ENCODE peak calls at places on chromosomes 3 and 15, in six cellular contexts. M, C, H, Q, I and J are unnamed samples.
A peak's percentile ranks its signal among the peaks of the same experiment; 100 is the strongest.

GRCh38 chr15:64045106-64045435 is 1.2 kb downstream of the DAPK2 start:
- DNase-seq in M (no peak), C (no peak), H (no peak), Q (no peak), I (no peak), J (no peak)

GRCh38 chr3:96748139-96748538 is 66.3 kb upstream of the EPHA6 start:
- DNase-seq in M (no peak), C (no peak), H (no peak), Q (no peak), I (no peak), J (no peak)

GRCh38 chr3:121796970-121797369 is 37.9 kb downstream of the IQCB1 start:
- DNase-seq in M (no peak), C (no peak), H (no peak), Q (peak; percentile 3), I (no peak), J (no peak)

GRCh38 chr15:84023636-84024035 is 211.9 kb upstream of the GOLGA6L4 start:
- DNase-seq in M (no peak), C (peak; percentile 36), H (peak; percentile 32), Q (peak; percentile 58), I (peak; percentile 2), J (no peak)

GRCh38 chr3:140499114-140499757 is 178.6 kb upstream of the TRIM42 start:
- DNase-seq in M (no peak), C (no peak), H (peak; percentile 26), Q (peak; percentile 25), I (no peak), J (no peak)

GRCh38 chr3:195613468-195614069 is 29.8 kb upstream of the APOD start:
- DNase-seq in M (no peak), C (no peak), H (peak; percentile 35), Q (no peak), I (no peak), J (no peak)

GRCh38 chr3:107752202-107752990 is 229.6 kb downstream of the BBX start:
- DNase-seq in M (no peak), C (no peak), H (no peak), Q (peak; percentile 49), I (no peak), J (no peak)

GRCh38 chr3:31213869-31214486 is 318.7 kb upstream of the STT3B start:
- DNase-seq in M (no peak), C (no peak), H (no peak), Q (no peak), I (no peak), J (no peak)

GRCh38 chr15:77030042-77030927 is 35.4 kb downstream of the PSTPIP1 start:
- DNase-seq in M (peak; percentile 73), C (no peak), H (no peak), Q (no peak), I (no peak), J (peak; percentile 15)

GRCh38 chr3:73605388-73605787 is 19.4 kb downstream of the PDZRN3 start:
- DNase-seq in M (no peak), C (no peak), H (peak; percentile 32), Q (peak; percentile 89), I (no peak), J (no peak)

GRCh38 chr3:156579427-156579851 is 24.5 kb upstream of the SSR3 start:
- DNase-seq in M (no peak), C (no peak), H (peak; percentile 43), Q (no peak), I (no peak), J (no peak)

GRCh38 chr3:119891944-119892721 is 110.2 kb downstream of the NR1I2 start:
- DNase-seq in M (no peak), C (peak; percentile 19), H (peak; percentile 56), Q (peak; percentile 88), I (peak; percentile 38), J (no peak)

GRCh38 chr3:170356596-170357175 is 829 bp upstream of the SKIL start:
- DNase-seq in M (peak; percentile 90), C (peak; percentile 84), H (peak; percentile 59), Q (peak; percentile 97), I (no peak), J (peak; percentile 88)

GRCh38 chr3:55362206-55362960 is 124.7 kb downstream of the WNT5A start:
- DNase-seq in M (no peak), C (no peak), H (peak; percentile 39), Q (no peak), I (no peak), J (no peak)

GRCh38 chr3:160023476-160023875 is 34.8 kb downstream of the IL12A start:
- DNase-seq in M (no peak), C (no peak), H (no peak), Q (peak; percentile 26), I (no peak), J (no peak)

GRCh38 chr15:43868412-43868811 is 41.6 kb downstream of the WDR76 start:
- DNase-seq in M (no peak), C (no peak), H (no peak), Q (peak; percentile 16), I (no peak), J (no peak)

GRCh38 chr15:90903733-90904536 is 833 bp downstream of the MAN2A2 start:
- DNase-seq in M (no peak), C (no peak), H (no peak), Q (no peak), I (no peak), J (no peak)
- TF ChIP-seq CTCF in M (no peak), C (no peak), H (no peak), Q (no peak), I (no peak), J (no peak)

GRCh38 chr3:192237992-192238608 is 489.2 kb downstream of the FGF12 start:
- DNase-seq in M (no peak), C (no peak), H (no peak), Q (no peak), I (no peak), J (no peak)
- TF ChIP-seq CTCF in M (no peak), C (no peak), H (no peak), Q (no peak), I (no peak), J (no peak)

GRCh38 chr3:25897019-25897418 is 107.1 kb downstream of the OXSM start:
- DNase-seq in M (no peak), C (peak; percentile 70), H (no peak), Q (no peak), I (no peak), J (no peak)
- TF ChIP-seq CTCF in M (no peak), C (peak; percentile 59), H (peak; percentile 16), Q (peak; percentile 42), I (peak; percentile 20), J (no peak)

GRCh38 chr3:27589795-27590194 is 105.6 kb upstream of the SLC4A7 start:
- DNase-seq in M (no peak), C (no peak), H (no peak), Q (peak; percentile 48), I (no peak), J (no peak)
- TF ChIP-seq CTCF in M (no peak), C (no peak), H (no peak), Q (no peak), I (no peak), J (no peak)

GRCh38 chr15:89416339-89417183 is 79.8 kb downstream of the RHCG start:
- DNase-seq in M (peak; percentile 76), C (peak; percentile 93), H (peak; percentile 56), Q (peak; percentile 62), I (no peak), J (peak; percentile 63)

GRCh38 chr15:89419370-89419984 is 76.9 kb downstream of the RHCG start:
- DNase-seq in M (no peak), C (no peak), H (peak; percentile 39), Q (peak; percentile 44), I (no peak), J (no peak)

GRCh38 chr15:89417206-89417725 is 79.1 kb downstream of the RHCG start:
- DNase-seq in M (no peak), C (no peak), H (no peak), Q (no peak), I (no peak), J (no peak)

GRCh38 chr15:89423981-89424380 is 72.4 kb downstream of the RHCG start:
- DNase-seq in M (no peak), C (no peak), H (no peak), Q (no peak), I (no peak), J (no peak)

DNA sequence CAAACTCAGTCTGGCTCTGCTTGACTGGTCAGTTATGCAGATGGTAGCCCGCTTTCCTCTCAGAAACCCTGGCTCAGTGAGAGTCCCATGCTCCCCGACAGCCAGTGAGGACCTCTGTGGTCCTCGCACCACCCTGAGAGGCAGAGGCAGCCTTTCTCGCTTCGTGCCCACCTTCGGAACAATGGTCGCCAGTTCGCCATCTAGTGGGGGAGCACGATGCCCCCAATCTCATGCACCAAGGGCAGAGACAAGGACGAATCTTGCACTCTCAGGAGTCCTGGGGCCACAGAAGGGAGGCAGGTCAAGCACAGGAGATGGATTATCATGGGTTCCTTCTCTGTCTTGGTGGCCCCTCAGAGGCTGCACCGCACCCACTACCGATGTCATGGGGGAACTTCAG is 75.2 kb downstream of the RHCG start:
- DNase-seq in M (no peak), C (no peak), H (no peak), Q (no peak), I (no peak), J (no peak)
- TF ChIP-seq CTCF in M (no peak), C (no peak), H (no peak), Q (no peak), I (no peak), J (no peak)

DNA sequence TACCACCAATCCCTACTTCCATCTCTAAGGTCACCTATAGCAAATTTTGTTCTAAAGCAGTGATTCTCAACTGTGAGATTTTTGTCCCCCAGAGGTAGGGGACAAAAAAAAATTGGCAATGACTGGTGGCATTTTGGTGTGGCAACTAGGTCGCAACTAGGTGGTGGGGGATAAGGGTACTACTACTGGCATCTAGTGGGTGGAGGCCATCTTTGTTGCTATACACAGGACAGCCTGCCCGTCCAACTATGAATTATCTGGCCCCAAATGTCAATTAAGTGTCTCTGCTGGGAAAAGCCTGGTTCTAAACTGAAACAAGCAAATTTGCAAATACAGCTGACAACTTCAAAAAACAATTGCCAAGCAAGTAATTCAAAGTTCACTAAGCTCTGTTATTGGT is 1.4 kb downstream of the MTMR10 start:
- DNase-seq in M (no peak), C (no peak), H (no peak), Q (no peak), I (no peak), J (no peak)
- TF ChIP-seq CTCF in M (no peak), C (no peak), H (no peak), Q (no peak), I (no peak), J (no peak)

GRCh38 chr3:132265488-132265887 is 51.7 kb upstream of the ACP3 start:
- DNase-seq in M (no peak), C (no peak), H (no peak), Q (no peak), I (no peak), J (no peak)

GRCh38 chr3:132265008-132265407 is 52.2 kb upstream of the ACP3 start:
- DNase-seq in M (no peak), C (no peak), H (peak; percentile 41), Q (no peak), I (no peak), J (no peak)

GRCh38 chr3:132273043-132273442 is 44.2 kb upstream of the ACP3 start:
- DNase-seq in M (no peak), C (no peak), H (no peak), Q (no peak), I (no peak), J (no peak)

GRCh38 chr3:132267594-132267993 is 49.6 kb upstream of the ACP3 start:
- DNase-seq in M (no peak), C (no peak), H (no peak), Q (no peak), I (no peak), J (no peak)

GRCh38 chr3:132268956-132269355 is 48.3 kb upstream of the ACP3 start:
- DNase-seq in M (no peak), C (no peak), H (no peak), Q (peak; percentile 60), I (peak; percentile 4), J (no peak)
- TF ChIP-seq CTCF in M (peak; percentile 19), C (peak; percentile 18), H (peak; percentile 11), Q (peak; percentile 61), I (peak; percentile 58), J (no peak)